ENCODE peak calls at places on chromosomes 13 and 19, in six cellular contexts. One of them, this sample, is unnamed.

GRCh38 chr19:49912965-49913685 is 15.9 kb upstream of the ATF5 start:
- DNase-seq in stimulated activated CD8-positive, alpha-beta memory T cell treated with anti-CD3 and anti-CD28 coated beads, Interleukin-2, amount 100 ng/mL, for 1 hour: no peak
- DNase-seq in GM12892: no peak
- DNase-seq in renal cortical epithelial cell: no peak
- DNase-seq in activated naive CD8-positive, alpha-beta T cell treated with anti-CD3 and anti-CD28 coated beads, Interleukin-2, amount 50 U/mL, for 24 hours: no peak
- DNase-seq in HT1080: no peak
- DNase-seq in this sample: no peak

GRCh38 chr13:52092087-52092486 is 36.8 kb downstream of the NEK5 start:
- DNase-seq in stimulated activated CD8-positive, alpha-beta memory T cell treated with anti-CD3 and anti-CD28 coated beads, Interleukin-2, amount 100 ng/mL, for 1 hour: no peak
- DNase-seq in GM12892: no peak
- DNase-seq in renal cortical epithelial cell: no peak
- DNase-seq in activated naive CD8-positive, alpha-beta T cell treated with anti-CD3 and anti-CD28 coated beads, Interleukin-2, amount 50 U/mL, for 24 hours: no peak
- DNase-seq in HT1080: no peak
- DNase-seq in this sample: no peak

GRCh38 chr13:49340161-49340560 is 92.4 kb downstream of the CDADC1 start:
- DNase-seq in stimulated activated CD8-positive, alpha-beta memory T cell treated with anti-CD3 and anti-CD28 coated beads, Interleukin-2, amount 100 ng/mL, for 1 hour: no peak
- DNase-seq in GM12892: no peak
- DNase-seq in renal cortical epithelial cell: no peak
- DNase-seq in activated naive CD8-positive, alpha-beta T cell treated with anti-CD3 and anti-CD28 coated beads, Interleukin-2, amount 50 U/mL, for 24 hours: no peak
- DNase-seq in HT1080: no peak
- DNase-seq in this sample: no peak

GRCh38 chr19:3184847-3185481 is 766 bp upstream of the NCLN start:
- DNase-seq in stimulated activated CD8-positive, alpha-beta memory T cell treated with anti-CD3 and anti-CD28 coated beads, Interleukin-2, amount 100 ng/mL, for 1 hour: peak; percentile 40
- DNase-seq in GM12892: no peak
- DNase-seq in renal cortical epithelial cell: no peak
- DNase-seq in activated naive CD8-positive, alpha-beta T cell treated with anti-CD3 and anti-CD28 coated beads, Interleukin-2, amount 50 U/mL, for 24 hours: peak; percentile 69
- DNase-seq in HT1080: no peak
- DNase-seq in this sample: peak; percentile 88

GRCh38 chr13:46509981-46510380 is 43.0 kb upstream of the LRCH1 start:
- DNase-seq in stimulated activated CD8-positive, alpha-beta memory T cell treated with anti-CD3 and anti-CD28 coated beads, Interleukin-2, amount 100 ng/mL, for 1 hour: no peak
- DNase-seq in GM12892: no peak
- DNase-seq in renal cortical epithelial cell: no peak
- DNase-seq in activated naive CD8-positive, alpha-beta T cell treated with anti-CD3 and anti-CD28 coated beads, Interleukin-2, amount 50 U/mL, for 24 hours: no peak
- DNase-seq in HT1080: no peak
- DNase-seq in this sample: no peak

GRCh38 chr13:30158774-30159445 is 148.4 kb downstream of the KATNAL1 start:
- DNase-seq in stimulated activated CD8-positive, alpha-beta memory T cell treated with anti-CD3 and anti-CD28 coated beads, Interleukin-2, amount 100 ng/mL, for 1 hour: no peak
- DNase-seq in GM12892: no peak
- DNase-seq in renal cortical epithelial cell: peak; percentile 79
- DNase-seq in activated naive CD8-positive, alpha-beta T cell treated with anti-CD3 and anti-CD28 coated beads, Interleukin-2, amount 50 U/mL, for 24 hours: no peak
- DNase-seq in HT1080: peak; percentile 76
- DNase-seq in this sample: no peak

GRCh38 chr13:20566424-20566916 is 487 bp upstream of the IFT88 start:
- DNase-seq in stimulated activated CD8-positive, alpha-beta memory T cell treated with anti-CD3 and anti-CD28 coated beads, Interleukin-2, amount 100 ng/mL, for 1 hour: peak; percentile 3
- DNase-seq in GM12892: no peak
- DNase-seq in renal cortical epithelial cell: peak; percentile 78
- DNase-seq in activated naive CD8-positive, alpha-beta T cell treated with anti-CD3 and anti-CD28 coated beads, Interleukin-2, amount 50 U/mL, for 24 hours: no peak
- DNase-seq in HT1080: peak; percentile 61
- DNase-seq in this sample: peak; percentile 25

GRCh38 chr13:110685305-110685704 is 20.6 kb downstream of the CARS2 start:
- DNase-seq in stimulated activated CD8-positive, alpha-beta memory T cell treated with anti-CD3 and anti-CD28 coated beads, Interleukin-2, amount 100 ng/mL, for 1 hour: no peak
- DNase-seq in GM12892: no peak
- DNase-seq in renal cortical epithelial cell: no peak
- DNase-seq in activated naive CD8-positive, alpha-beta T cell treated with anti-CD3 and anti-CD28 coated beads, Interleukin-2, amount 50 U/mL, for 24 hours: no peak
- DNase-seq in HT1080: no peak
- DNase-seq in this sample: no peak

GRCh38 chr13:89784161-89784809 is 1563.2 kb upstream of the MIR17HG start:
- DNase-seq in stimulated activated CD8-positive, alpha-beta memory T cell treated with anti-CD3 and anti-CD28 coated beads, Interleukin-2, amount 100 ng/mL, for 1 hour: no peak
- DNase-seq in GM12892: no peak
- DNase-seq in renal cortical epithelial cell: no peak
- DNase-seq in activated naive CD8-positive, alpha-beta T cell treated with anti-CD3 and anti-CD28 coated beads, Interleukin-2, amount 50 U/mL, for 24 hours: no peak
- DNase-seq in HT1080: no peak
- DNase-seq in this sample: no peak

GRCh38 chr13:114063545-114064515 is 68.6 kb downstream of the RASA3 start:
- DNase-seq in stimulated activated CD8-positive, alpha-beta memory T cell treated with anti-CD3 and anti-CD28 coated beads, Interleukin-2, amount 100 ng/mL, for 1 hour: no peak
- DNase-seq in GM12892: no peak
- DNase-seq in renal cortical epithelial cell: peak; percentile 27
- DNase-seq in activated naive CD8-positive, alpha-beta T cell treated with anti-CD3 and anti-CD28 coated beads, Interleukin-2, amount 50 U/mL, for 24 hours: no peak
- DNase-seq in HT1080: peak; percentile 66
- DNase-seq in this sample: no peak

GRCh38 chr19:48964205-48965032 is 690 bp upstream of the FTL start:
- DNase-seq in stimulated activated CD8-positive, alpha-beta memory T cell treated with anti-CD3 and anti-CD28 coated beads, Interleukin-2, amount 100 ng/mL, for 1 hour: no peak
- DNase-seq in GM12892: no peak
- DNase-seq in renal cortical epithelial cell: peak; percentile 44
- DNase-seq in activated naive CD8-positive, alpha-beta T cell treated with anti-CD3 and anti-CD28 coated beads, Interleukin-2, amount 50 U/mL, for 24 hours: no peak
- DNase-seq in HT1080: no peak
- DNase-seq in this sample: no peak

GRCh38 chr19:23415561-23416191 is 20.4 kb upstream of the ZNF91 start:
- DNase-seq in stimulated activated CD8-positive, alpha-beta memory T cell treated with anti-CD3 and anti-CD28 coated beads, Interleukin-2, amount 100 ng/mL, for 1 hour: no peak
- DNase-seq in GM12892: no peak
- DNase-seq in renal cortical epithelial cell: peak; percentile 10
- DNase-seq in activated naive CD8-positive, alpha-beta T cell treated with anti-CD3 and anti-CD28 coated beads, Interleukin-2, amount 50 U/mL, for 24 hours: peak; percentile 14
- DNase-seq in HT1080: peak; percentile 48
- DNase-seq in this sample: no peak

GRCh38 chr19:36210497-36210896 is 4.0 kb downstream of the ZNF565 start:
- DNase-seq in stimulated activated CD8-positive, alpha-beta memory T cell treated with anti-CD3 and anti-CD28 coated beads, Interleukin-2, amount 100 ng/mL, for 1 hour: no peak
- DNase-seq in GM12892: no peak
- DNase-seq in renal cortical epithelial cell: no peak
- DNase-seq in activated naive CD8-positive, alpha-beta T cell treated with anti-CD3 and anti-CD28 coated beads, Interleukin-2, amount 50 U/mL, for 24 hours: no peak
- DNase-seq in HT1080: no peak
- DNase-seq in this sample: no peak